ENCODE peak calls at places on chromosomes 2 and 18, in six cellular contexts. E, W, T, K, J and Z are unnamed samples.

GRCh38 chr2:61328707-61329251 is 142.1 kb downstream of the USP34 start:
- DNase-seq in E (peak), W (no peak), T (no peak), K (peak), J (no peak), Z (no peak)

GRCh38 chr2:28438532-28439063 is 45.9 kb downstream of the FOSL2 start:
- DNase-seq in E (no peak), W (no peak), T (no peak), K (no peak), J (no peak), Z (no peak)

GRCh38 chr18:75107196-75107930 is 101.6 kb downstream of the PTGR3 start:
- DNase-seq in E (no peak), W (no peak), T (no peak), K (no peak), J (no peak), Z (no peak)

GRCh38 chr2:240648650-240649275 is 23.5 kb downstream of the GPR35 start:
- DNase-seq in E (no peak), W (no peak), T (no peak), K (peak), J (peak), Z (no peak)

GRCh38 chr2:8721410-8721809 is 39.6 kb downstream of the ID2 start:
- DNase-seq in E (no peak), W (no peak), T (no peak), K (no peak), J (no peak), Z (no peak)

GRCh38 chr2:178322068-178322467 is 127.8 kb downstream of the OSBPL6 start:
- DNase-seq in E (no peak), W (no peak), T (no peak), K (no peak), J (no peak), Z (no peak)

GRCh38 chr2:238124488-238125126 is 13.9 kb upstream of the KLHL30 start:
- DNase-seq in E (no peak), W (no peak), T (no peak), K (no peak), J (no peak), Z (no peak)

GRCh38 chr2:153059338-153060052 is 341.1 kb downstream of the ARL6IP6 start:
- DNase-seq in E (no peak), W (no peak), T (no peak), K (no peak), J (no peak), Z (no peak)

GRCh38 chr2:74694281-74694680 is 40.2 kb downstream of the SEMA4F start:
- DNase-seq in E (no peak), W (no peak), T (no peak), K (no peak), J (no peak), Z (no peak)

GRCh38 chr2:46749042-46749461 is 166.6 kb downstream of the MCFD2 start:
- DNase-seq in E (no peak), W (no peak), T (peak), K (no peak), J (no peak), Z (no peak)

GRCh38 chr2:199310654-199311275 is 147.0 kb downstream of the SATB2 start:
- DNase-seq in E (no peak), W (no peak), T (no peak), K (no peak), J (no peak), Z (no peak)

GRCh38 chr2:208827549-208828221 is 421.1 kb downstream of the PTH2R start:
- DNase-seq in E (no peak), W (no peak), T (no peak), K (no peak), J (no peak), Z (no peak)

GRCh38 chr18:62281684-62282083 is 43.4 kb upstream of the TNFRSF11A start:
- DNase-seq in E (no peak), W (no peak), T (peak), K (no peak), J (no peak), Z (no peak)

GRCh38 chr2:221318751-221319150 is 253.4 kb downstream of the EPHA4 start:
- DNase-seq in E (no peak), W (no peak), T (no peak), K (no peak), J (no peak), Z (no peak)

DNA sequence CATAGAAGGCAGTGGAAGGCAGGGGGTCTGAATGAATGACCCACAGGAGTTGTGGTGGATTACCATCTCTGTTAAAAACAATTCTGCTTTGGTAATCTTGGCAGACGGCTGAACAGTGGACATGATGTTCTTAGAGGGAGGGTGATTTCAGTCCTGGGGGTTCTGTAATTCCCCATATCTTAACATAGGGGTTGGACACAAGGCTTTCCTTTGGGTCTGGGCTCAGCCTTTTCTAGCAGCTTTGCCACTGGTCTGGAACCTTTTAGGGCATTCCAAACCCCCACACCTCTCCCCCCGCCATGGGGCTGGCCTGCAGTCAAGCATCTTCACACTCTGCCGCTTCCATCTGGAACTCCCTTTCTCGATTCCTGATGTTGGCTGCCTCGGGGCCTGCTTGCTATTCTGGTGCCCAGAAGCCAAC is 50.3 kb downstream of the RPL37A start:
- DNase-seq in E (no peak), W (peak), T (no peak), K (no peak), J (peak), Z (no peak)
- H3K27ac ChIP-seq in E (no peak), W (peak), T (no peak), K (no peak), J (no peak), Z (no peak)

DNA sequence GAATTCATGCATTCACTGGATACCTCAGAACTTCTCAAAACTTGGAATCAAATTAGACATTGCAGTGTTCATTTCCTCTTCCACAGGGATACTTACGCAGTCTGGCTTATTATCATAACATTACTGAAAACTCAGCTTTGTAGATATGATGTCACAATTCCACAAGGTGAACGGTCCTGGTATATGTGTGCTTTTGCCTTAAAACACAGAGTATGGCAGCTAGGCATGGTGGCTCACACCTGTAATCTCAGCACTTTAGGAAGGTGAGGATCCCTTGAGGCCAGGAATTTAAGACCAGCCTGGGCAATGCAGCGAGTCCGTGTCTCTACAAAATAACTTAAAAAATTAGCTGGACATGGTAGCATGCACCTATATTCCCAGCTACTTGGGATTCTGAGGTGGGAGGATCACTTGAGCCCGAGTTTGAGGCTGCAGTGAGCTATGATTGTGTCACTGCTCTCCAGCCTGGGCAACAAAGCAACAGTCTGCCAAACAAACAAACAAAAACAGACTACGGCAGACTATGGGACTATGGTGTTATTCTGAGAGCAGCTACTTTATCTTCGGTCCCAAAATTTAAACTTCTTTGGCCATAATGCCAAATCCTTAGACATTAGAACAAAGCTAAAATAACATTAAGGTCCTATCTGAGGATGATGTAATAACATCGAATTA is 1191.9 kb upstream of the SLC39A10 start:
- DNase-seq in E (no peak), W (no peak), T (no peak), K (no peak), J (no peak), Z (no peak)
- H3K27ac ChIP-seq in E (no peak), W (no peak), T (no peak), K (no peak), J (no peak), Z (no peak)

GRCh38 chr18:63762518-63762917 is 12.7 kb upstream of the SERPINB7 start:
- DNase-seq in E (no peak), W (no peak), T (peak), K (no peak), J (no peak), Z (no peak)
- H3K27ac ChIP-seq in E (no peak), W (no peak), T (peak), K (no peak), J (no peak), Z (no peak)

GRCh38 chr2:97931118-97931850 is 64.5 kb downstream of the TMEM131 start:
- DNase-seq in E (no peak), W (no peak), T (no peak), K (no peak), J (no peak), Z (no peak)
- H3K27ac ChIP-seq in E (no peak), W (no peak), T (no peak), K (no peak), J (no peak), Z (no peak)

DNA sequence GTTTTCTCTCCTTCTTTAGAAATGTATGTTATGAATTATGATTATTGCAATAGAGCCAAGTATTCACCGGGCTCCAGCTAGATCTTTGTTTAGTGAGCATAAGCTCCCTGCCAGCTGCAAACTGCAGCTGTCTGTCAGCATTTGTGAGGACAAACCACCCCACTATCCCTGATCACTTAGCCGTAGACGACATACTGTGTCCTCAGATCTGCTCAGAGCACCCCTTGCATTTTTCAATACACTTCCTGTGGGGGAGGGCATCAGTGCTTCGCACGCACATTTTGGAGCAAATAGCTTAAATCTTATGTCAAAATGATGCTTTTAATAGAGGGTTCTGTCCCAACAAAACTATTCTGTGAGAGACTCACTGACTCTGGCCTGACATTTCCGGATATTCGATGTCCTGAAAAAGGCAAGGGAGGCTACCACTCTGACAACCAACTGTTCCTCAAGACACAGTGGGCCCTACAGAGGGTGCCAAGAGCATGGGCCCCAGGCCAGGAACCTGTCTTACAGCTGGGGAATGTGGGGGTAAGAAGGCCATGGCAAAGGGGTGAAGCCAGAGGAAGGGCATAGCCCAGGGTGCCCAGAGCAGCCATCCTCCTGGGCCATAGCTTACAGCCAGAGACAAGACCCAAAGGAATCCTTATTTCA is 346.0 kb downstream of the ARHGAP15 start:
- DNase-seq in E (no peak), W (no peak), T (peak), K (no peak), J (no peak), Z (no peak)
- H3K27ac ChIP-seq in E (peak), W (peak), T (peak), K (peak), J (no peak), Z (no peak)

GRCh38 chr2:176324862-176325261 is 55.6 kb downstream of the MTX2 start:
- DNase-seq in E (no peak), W (no peak), T (no peak), K (no peak), J (no peak), Z (no peak)
- H3K27ac ChIP-seq in E (no peak), W (no peak), T (no peak), K (no peak), J (no peak), Z (no peak)

GRCh38 chr2:71720596-71721361 is 267.4 kb downstream of the DYSF start:
- DNase-seq in E (no peak), W (no peak), T (no peak), K (no peak), J (no peak), Z (no peak)
- H3K27ac ChIP-seq in E (peak), W (peak), T (no peak), K (peak), J (peak), Z (no peak)

DNA sequence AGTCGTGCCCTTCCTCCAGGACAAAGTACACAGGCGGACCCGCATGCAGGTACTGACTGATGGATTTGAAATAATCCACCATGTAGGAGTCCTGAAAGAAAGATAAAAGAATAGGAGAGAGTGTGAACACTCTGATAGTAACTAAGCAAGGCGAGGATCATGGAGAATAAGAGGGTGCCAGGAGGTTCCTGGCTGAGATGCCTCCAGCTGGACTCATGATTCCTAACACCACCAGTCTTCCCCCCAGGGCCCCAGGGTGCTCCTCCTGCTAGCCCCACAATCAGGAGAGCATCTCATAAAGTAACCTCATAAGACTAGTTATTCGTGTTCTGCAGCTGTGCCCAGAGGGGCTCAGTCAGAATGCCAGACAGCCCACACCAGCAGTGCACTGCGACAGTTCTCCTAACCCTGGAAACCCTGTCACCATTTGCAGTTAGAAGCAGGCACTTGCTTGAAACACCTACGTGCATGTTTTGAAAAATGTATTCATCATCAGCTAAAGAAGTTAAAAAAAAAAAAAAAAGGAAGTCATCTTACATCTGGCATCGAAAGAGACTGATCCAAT is 36.7 kb downstream of the RMC1 start:
- DNase-seq in E (no peak), W (no peak), T (no peak), K (no peak), J (no peak), Z (no peak)
- H3K27ac ChIP-seq in E (peak), W (peak), T (no peak), K (no peak), J (peak), Z (peak)

DNA sequence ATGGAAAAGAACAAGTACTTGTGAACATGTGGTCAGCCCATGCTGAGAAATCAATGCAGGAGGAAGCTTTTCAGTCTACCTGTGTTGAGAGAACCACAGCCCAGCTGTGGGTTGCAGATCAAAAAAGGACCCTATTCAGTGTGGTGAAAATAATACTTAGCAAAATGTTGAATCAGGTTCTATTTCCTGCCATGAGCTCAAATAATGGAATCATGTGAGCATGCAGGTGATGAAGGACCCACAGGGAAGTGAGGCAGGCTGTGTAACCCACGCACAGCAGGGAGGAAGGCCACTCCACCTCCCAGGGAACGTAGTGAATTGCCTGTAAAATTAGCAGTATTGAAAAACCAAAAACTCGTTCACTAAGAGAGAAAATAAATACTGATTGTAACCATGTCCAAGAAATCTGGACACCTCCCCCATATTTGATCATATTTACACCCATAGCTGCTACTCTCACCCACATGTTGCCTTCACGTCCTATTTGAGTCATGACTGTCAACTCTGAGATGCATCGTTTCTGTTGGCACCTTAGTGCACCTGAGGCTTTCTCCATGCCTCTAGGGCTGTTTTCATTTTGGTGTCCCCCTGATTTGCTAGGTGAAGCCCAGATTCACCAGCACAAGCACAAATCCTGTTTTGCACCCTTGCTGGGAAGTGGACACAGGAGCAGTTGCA is 20.5 kb upstream of the BCL2L11 start:
- DNase-seq in E (no peak), W (no peak), T (no peak), K (no peak), J (no peak), Z (no peak)
- H3K27ac ChIP-seq in E (no peak), W (no peak), T (no peak), K (no peak), J (no peak), Z (no peak)